ENCODE peak calls at places on chromosomes 12 and 14, in four cellular contexts. K, G, W and Y are unnamed samples.

GRCh38 chr12:42859612-42860011 is 270.1 kb upstream of the PRICKLE1 start:
- DNase-seq in K (no peak), G (no peak), W (no peak), Y (no peak)

GRCh38 chr14:97977711-97978261 is 1180.6 kb downstream of the VRK1 start:
- DNase-seq in K (peak; percentile 60), W (no peak), G (no peak), Y (no peak)

GRCh38 chr12:71243375-71243774 is 85.6 kb upstream of the TSPAN8 start:
- DNase-seq in W (no peak), G (no peak), K (no peak), Y (no peak)

GRCh38 chr14:42556551-42556950 is 949.9 kb downstream of the LRFN5 start:
- DNase-seq in K (no peak), W (no peak), G (no peak), Y (no peak)

GRCh38 chr14:87966816-87967215 is 26.2 kb downstream of the GALC start:
- DNase-seq in G (no peak), W (no peak), K (no peak), Y (no peak)

GRCh38 chr14:40684328-40684727 is 922.3 kb upstream of the LRFN5 start:
- DNase-seq in W (no peak), G (no peak), K (no peak), Y (no peak)

GRCh38 chr12:473863-474577 is 14.3 kb downstream of the B4GALNT3 start:
- DNase-seq in K (no peak), W (no peak), G (no peak), Y (no peak)

GRCh38 chr12:64821116-64821630 is 3.3 kb upstream of the TBC1D30 start:
- DNase-seq in W (no peak), K (no peak), G (no peak), Y (no peak)

GRCh38 chr12:132451172-132451835 is 38.6 kb upstream of the FBRSL1 start:
- DNase-seq in K (no peak), G (no peak), W (no peak), Y (no peak)

GRCh38 chr14:58708004-58708403 is 70.2 kb downstream of the DACT1 start:
- DNase-seq in W (no peak), K (no peak), G (no peak), Y (no peak)

GRCh38 chr12:126781593-126781992 is 1485.4 kb upstream of the TMEM132C start:
- DNase-seq in W (no peak), G (peak; percentile 24), K (no peak), Y (no peak)

GRCh38 chr12:48110691-48111315 is 4.9 kb upstream of the SENP1 start:
- DNase-seq in G (no peak), K (no peak), W (no peak), Y (no peak)

GRCh38 chr14:51630987-51631386 is 20.7 kb upstream of the FRMD6 start:
- DNase-seq in K (no peak), G (no peak), W (no peak), Y (no peak)

GRCh38 chr14:104554088-104554607 is 25.4 kb upstream of the C14orf180 start:
- DNase-seq in K (no peak), G (no peak), W (no peak), Y (no peak)

GRCh38 chr12:25997401-25997973 is 39.0 kb downstream of the RASSF8 start:
- DNase-seq in G (no peak), K (no peak), W (no peak), Y (no peak)

GRCh38 chr14:74038015-74038859 is 19.1 kb downstream of the BBOF1 start:
- DNase-seq in W (no peak), K (peak; percentile 53), G (peak; percentile 62), Y (peak; percentile 67)

GRCh38 chr12:47818701-47819543 is 781 bp downstream of the HDAC7 start:
- DNase-seq in W (no peak), G (peak; percentile 83), K (peak; percentile 88), Y (peak; percentile 50)

GRCh38 chr12:79929065-79929464 is 5.8 kb downstream of the PPP1R12A start:
- DNase-seq in K (no peak), W (no peak), G (no peak), Y (no peak)

GRCh38 chr14:72888636-72889201 is 5.2 kb downstream of the DPF3 start:
- DNase-seq in K (no peak), G (no peak), W (no peak), Y (no peak)
- TF ChIP-seq NFIC in K (no peak), G (no peak), W (no peak), Y (no peak)

DNA sequence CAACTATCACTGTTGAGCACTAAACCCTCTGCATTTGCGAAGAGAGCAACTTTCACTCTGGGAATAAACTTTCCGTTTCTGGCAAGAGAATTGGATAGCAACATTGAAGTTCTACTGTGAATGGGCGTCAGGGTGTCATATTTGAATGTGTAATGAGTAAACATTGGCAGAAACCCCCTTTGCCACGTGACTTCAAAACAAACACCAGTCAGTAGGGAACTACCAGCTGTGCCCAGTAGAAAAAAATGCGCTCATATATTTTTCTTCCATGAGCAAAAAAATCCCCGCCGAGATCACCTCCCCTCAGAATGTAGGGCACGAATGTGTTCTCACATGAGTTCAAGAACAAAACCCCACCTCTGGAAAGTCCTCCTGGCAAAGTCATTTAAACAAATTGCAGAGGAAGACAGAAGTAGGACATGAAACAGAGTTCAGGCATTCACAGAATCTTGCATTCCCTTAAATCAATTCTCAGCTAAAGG is 80.6 kb downstream of the BTG1 start:
- DNase-seq in G (no peak), K (no peak), W (peak; percentile 78), Y (peak; percentile 53)
- TF ChIP-seq NFIC in G (no peak), K (no peak), W (peak; percentile 78), Y (no peak)

GRCh38 chr12:117034691-117035090 is 64.5 kb downstream of the TESC start:
- DNase-seq in K (no peak), G (no peak), W (no peak), Y (no peak)

GRCh38 chr12:117031843-117032592 is 67.2 kb downstream of the TESC start:
- DNase-seq in W (no peak), G (no peak), K (no peak), Y (no peak)

GRCh38 chr12:117033382-117034045 is 65.7 kb downstream of the TESC start:
- DNase-seq in W (no peak), K (no peak), G (no peak), Y (no peak)

GRCh38 chr12:117034249-117034648 is 65.0 kb downstream of the TESC start:
- DNase-seq in K (no peak), G (no peak), W (no peak), Y (no peak)

GRCh38 chr12:117032593-117033381 is 66.4 kb downstream of the TESC start:
- DNase-seq in K (no peak), W (no peak), G (no peak), Y (no peak)
- TF ChIP-seq NFIC in K (no peak), W (no peak), G (no peak), Y (no peak)

GRCh38 chr14:67875175-67876006 is 55.8 kb downstream of the RAD51B start:
- DNase-seq in K (no peak), G (no peak), W (no peak), Y (no peak)
- TF ChIP-seq NFIC in K (no peak), G (no peak), W (no peak), Y (no peak)

GRCh38 chr12:104741497-104742367 is 216.4 kb downstream of the SLC41A2 start:
- DNase-seq in K (no peak), G (no peak), W (no peak), Y (no peak)
- TF ChIP-seq NFIC in K (no peak), G (no peak), W (no peak), Y (no peak)

DNA sequence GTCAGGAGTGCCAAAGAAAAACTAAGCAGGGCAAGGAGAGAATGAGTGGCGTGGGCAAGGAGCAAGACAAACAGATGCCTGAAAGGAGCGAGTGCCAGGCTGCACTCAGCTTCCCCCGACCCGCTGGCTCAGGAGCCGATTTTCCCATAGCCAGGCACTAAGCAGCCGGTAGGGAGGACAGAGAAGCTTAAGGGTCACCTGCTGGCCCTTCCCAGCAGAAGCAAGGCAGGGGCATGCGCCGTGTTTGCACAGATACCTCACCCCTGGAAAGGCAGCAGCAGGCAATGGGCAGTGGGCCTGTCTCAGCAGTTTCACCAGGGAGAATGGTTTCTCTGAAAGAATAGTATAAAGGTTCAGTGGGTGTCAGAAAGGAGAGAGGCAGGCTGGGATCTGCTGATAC is 104.9 kb upstream of the FKBP4 start:
- DNase-seq in G (no peak), W (no peak), K (no peak), Y (no peak)
- TF ChIP-seq NFIC in G (no peak), W (no peak), K (no peak), Y (no peak)